ENCODE peak calls at places on chromosome 1, in eight cellular contexts. J, H, G, D, S, F, Y and W are unnamed samples. For H3K4me1, the result is how much of the 10 kb centered on the place peaks cover.

GRCh38 chr1:10065344-10065685 is 32.6 kb downstream of the UBE4B start:
- DNase-seq in J (no peak), H (no peak), G (no peak), D (peak), S (no peak), F (no peak), Y (no peak), W (no peak)

GRCh38 chr1:228148196-228148861 is 1.4 kb upstream of the GJC2 start:
- DNase-seq in J (peak), H (no peak), G (no peak), D (peak), S (no peak), F (no peak), Y (no peak), W (no peak)

GRCh38 chr1:41379741-41380130 is 18.5 kb downstream of the FOXO6 start:
- DNase-seq in J (no peak), H (no peak), G (no peak), D (no peak), S (no peak), F (no peak), Y (no peak), W (no peak)

GRCh38 chr1:43716559-43717281 is 9.4 kb downstream of the ST3GAL3 start:
- DNase-seq in J (no peak), H (no peak), G (no peak), D (no peak), S (no peak), F (no peak), Y (no peak), W (no peak)

GRCh38 chr1:2060535-2060934 is 10.3 kb downstream of the PRKCZ start:
- DNase-seq in J (no peak), H (no peak), G (no peak), D (no peak), S (no peak), F (no peak), Y (no peak), W (no peak)

GRCh38 chr1:234572966-234573365 is 37.0 kb downstream of the IRF2BP2 start:
- DNase-seq in J (no peak), H (no peak), G (no peak), D (no peak), S (no peak), F (no peak), Y (no peak), W (no peak)

GRCh38 chr1:234309243-234309597 is 64.0 kb upstream of the COA6 start:
- DNase-seq in J (no peak), H (no peak), G (no peak), D (no peak), S (no peak), F (no peak), Y (no peak), W (no peak)

GRCh38 chr1:246647113-246647512 is 77.1 kb upstream of the SCCPDH start:
- DNase-seq in J (no peak), H (no peak), G (no peak), D (peak), S (peak), F (no peak), Y (no peak), W (no peak)

GRCh38 chr1:180040034-180040433 is 85.4 kb downstream of the CEP350 start:
- DNase-seq in J (no peak), H (no peak), G (no peak), D (peak), S (no peak), F (no peak), Y (no peak), W (no peak)

GRCh38 chr1:234942869-234943501 is 185.7 kb downstream of the TOMM20 start:
- DNase-seq in J (no peak), H (no peak), G (no peak), D (no peak), S (no peak), F (no peak), Y (no peak), W (no peak)

GRCh38 chr1:204212715-204213114 is 1.1 kb downstream of the GOLT1A start:
- DNase-seq in J (no peak), H (no peak), G (no peak), D (no peak), S (no peak), F (no peak), Y (no peak), W (no peak)

GRCh38 chr1:180184041-180184440 is 29.4 kb downstream of the QSOX1 start:
- DNase-seq in J (no peak), H (no peak), G (no peak), D (no peak), S (no peak), F (peak), Y (no peak), W (no peak)

GRCh38 chr1:44031900-44032817 is 897 bp upstream of the SLC6A9 start:
- DNase-seq in J (no peak), H (peak), G (no peak), D (no peak), S (no peak), F (no peak), Y (no peak), W (peak)

GRCh38 chr1:12598914-12599463 is 19.0 kb downstream of the DHRS3 start:
- DNase-seq in J (no peak), H (no peak), G (no peak), D (no peak), S (no peak), F (no peak), Y (no peak), W (no peak)
- H3K4me1 ChIP-seq in J (under half), H (half or more), G (under half), D (under half), S (under half), F (under half), Y (under half), W (half or more)

GRCh38 chr1:70142120-70142519 is 63.3 kb downstream of the LRRC40 start:
- DNase-seq in J (no peak), H (no peak), G (no peak), D (peak), S (no peak), F (no peak), Y (no peak), W (no peak)

GRCh38 chr1:70143052-70143659 is 62.2 kb downstream of the LRRC40 start:
- DNase-seq in J (no peak), H (no peak), G (no peak), D (peak), S (no peak), F (no peak), Y (no peak), W (no peak)

GRCh38 chr1:70140894-70141293 is 64.5 kb downstream of the LRRC40 start:
- DNase-seq in J (no peak), H (no peak), G (no peak), D (peak), S (no peak), F (no peak), Y (no peak), W (no peak)

GRCh38 chr1:70150444-70150843 is 54.9 kb downstream of the LRRC40 start:
- DNase-seq in J (no peak), H (no peak), G (no peak), D (no peak), S (no peak), F (no peak), Y (no peak), W (no peak)

GRCh38 chr1:70146488-70146887 is 58.9 kb downstream of the LRRC40 start:
- DNase-seq in J (no peak), H (no peak), G (no peak), D (no peak), S (no peak), F (no peak), Y (no peak), W (no peak)
- H3K4me1 ChIP-seq in J (under half), H (under half), G (under half), D (under half), S (under half), F (under half), Y (under half), W (under half)

GRCh38 chr1:33377750-33378149 is 53.1 kb downstream of the PHC2 start:
- DNase-seq in J (no peak), H (no peak), G (no peak), D (no peak), S (no peak), F (no peak), Y (no peak), W (no peak)

GRCh38 chr1:33378976-33379375 is 51.9 kb downstream of the PHC2 start:
- DNase-seq in J (no peak), H (no peak), G (no peak), D (no peak), S (no peak), F (no peak), Y (no peak), W (peak)

GRCh38 chr1:33379631-33380354 is 51.1 kb downstream of the PHC2 start:
- DNase-seq in J (no peak), H (no peak), G (no peak), D (no peak), S (no peak), F (no peak), Y (no peak), W (peak)

GRCh38 chr1:33377013-33377412 is 53.9 kb downstream of the PHC2 start:
- DNase-seq in J (no peak), H (no peak), G (no peak), D (no peak), S (no peak), F (no peak), Y (no peak), W (no peak)

GRCh38 chr1:33378524-33378923 is 52.4 kb downstream of the PHC2 start:
- DNase-seq in J (no peak), H (no peak), G (no peak), D (no peak), S (no peak), F (no peak), Y (no peak), W (no peak)
- H3K4me1 ChIP-seq in J (under half), H (under half), G (under half), D (under half), S (under half), F (under half), Y (under half), W (under half)

DNA sequence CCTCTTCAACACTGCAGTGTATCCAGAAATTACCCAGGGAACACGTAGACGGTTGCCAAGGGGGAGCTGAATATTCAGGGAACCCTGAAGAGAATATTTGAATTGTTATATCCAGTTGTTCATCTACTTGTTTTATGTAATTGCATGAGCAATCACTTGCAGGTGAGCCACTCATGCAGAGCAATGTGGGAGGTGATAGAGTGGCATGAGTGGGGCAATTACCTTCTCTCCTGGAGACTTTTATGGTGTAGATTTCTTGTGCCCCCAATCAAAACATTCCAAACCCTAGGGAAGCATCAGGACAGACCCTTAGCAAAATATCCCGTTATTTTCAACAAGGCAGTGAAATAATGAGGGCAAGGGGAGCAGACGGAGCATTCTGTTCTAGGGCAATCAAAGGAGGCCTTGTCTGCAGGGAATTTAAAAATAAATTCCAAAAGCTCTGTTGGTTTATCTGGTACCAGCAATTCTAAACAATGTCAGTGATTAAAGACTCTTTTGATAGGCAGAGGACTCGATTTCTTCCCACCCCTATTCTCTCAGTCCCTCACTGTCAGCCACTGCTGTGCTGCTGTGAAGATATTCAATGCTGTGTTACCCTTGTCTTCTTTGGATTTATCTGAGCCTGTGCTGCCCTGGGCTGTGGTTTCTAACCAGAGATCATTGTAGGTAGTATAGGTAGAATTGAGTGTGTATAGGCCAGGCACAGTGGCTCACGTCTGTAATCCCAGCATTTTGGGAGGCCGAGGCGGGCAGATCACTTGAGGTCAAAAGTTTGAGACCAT is 180.2 kb upstream of the MAP1LC3C start:
- DNase-seq in J (no peak), H (no peak), G (no peak), D (no peak), S (no peak), F (no peak), Y (no peak), W (no peak)
- H3K4me1 ChIP-seq in J (under half), H (under half), G (under half), D (under half), S (under half), F (under half), Y (under half), W (under half)

DNA sequence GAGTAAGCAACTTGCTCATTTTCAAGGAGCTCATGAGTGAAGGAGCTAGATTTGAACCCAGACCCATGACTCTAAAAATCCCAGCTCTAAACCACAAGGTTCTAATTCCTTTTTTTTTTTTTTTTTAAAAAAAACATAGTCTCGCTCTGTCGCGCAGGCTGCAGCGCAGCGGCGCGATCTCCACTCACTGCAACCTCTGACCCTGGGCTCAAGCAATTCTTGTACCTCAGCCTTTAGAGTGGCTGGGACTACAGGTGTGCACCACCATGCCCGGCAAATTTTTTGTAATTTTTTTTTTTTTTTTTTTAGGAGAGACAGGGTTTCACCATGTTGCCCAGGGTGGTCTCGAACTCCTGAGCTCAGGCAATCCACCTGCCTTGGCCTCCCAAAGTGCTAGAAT is 13.8 kb downstream of the SRSF4 start:
- DNase-seq in J (no peak), H (no peak), G (no peak), D (no peak), S (no peak), F (no peak), Y (no peak), W (no peak)
- H3K4me1 ChIP-seq in J (under half), H (under half), G (half or more), D (under half), S (under half), F (under half), Y (under half), W (half or more)

GRCh38 chr1:8460132-8460544 is 142.2 kb downstream of the SLC45A1 start:
- DNase-seq in J (no peak), H (no peak), G (no peak), D (no peak), S (no peak), F (no peak), Y (no peak), W (peak)

GRCh38 chr1:8461341-8462110 is 143.6 kb downstream of the SLC45A1 start:
- DNase-seq in J (no peak), H (no peak), G (no peak), D (no peak), S (no peak), F (no peak), Y (peak), W (no peak)

GRCh38 chr1:8462298-8462946 is 144.5 kb downstream of the SLC45A1 start:
- DNase-seq in J (no peak), H (no peak), G (no peak), D (no peak), S (peak), F (no peak), Y (no peak), W (peak)

GRCh38 chr1:8458607-8459006 is 140.7 kb downstream of the SLC45A1 start:
- DNase-seq in J (no peak), H (no peak), G (no peak), D (no peak), S (no peak), F (no peak), Y (peak), W (no peak)

DNA sequence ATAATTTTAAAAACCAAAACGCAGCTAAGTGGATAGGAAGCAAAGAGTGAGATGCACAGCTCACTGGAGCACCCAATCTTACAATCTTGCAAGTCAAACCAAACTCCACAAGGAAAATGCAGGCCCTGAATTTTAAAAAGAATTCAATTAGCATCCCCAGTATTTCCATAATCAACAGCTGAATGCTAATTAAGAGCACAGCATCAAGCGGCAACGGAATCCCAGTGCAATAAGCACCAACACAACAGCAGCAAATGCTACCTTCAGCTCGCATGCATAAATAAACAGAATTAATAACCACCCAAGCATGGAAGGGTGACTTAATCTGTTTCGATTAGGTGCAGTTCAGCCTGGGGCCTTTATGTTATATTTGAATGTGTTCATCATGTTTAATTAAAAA is 142.9 kb downstream of the SLC45A1 start:
- DNase-seq in J (no peak), H (no peak), G (no peak), D (no peak), S (no peak), F (no peak), Y (no peak), W (no peak)
- H3K4me1 ChIP-seq in J (under half), H (half or more), G (under half), D (under half), S (under half), F (under half), Y (half or more), W (half or more)

DNA sequence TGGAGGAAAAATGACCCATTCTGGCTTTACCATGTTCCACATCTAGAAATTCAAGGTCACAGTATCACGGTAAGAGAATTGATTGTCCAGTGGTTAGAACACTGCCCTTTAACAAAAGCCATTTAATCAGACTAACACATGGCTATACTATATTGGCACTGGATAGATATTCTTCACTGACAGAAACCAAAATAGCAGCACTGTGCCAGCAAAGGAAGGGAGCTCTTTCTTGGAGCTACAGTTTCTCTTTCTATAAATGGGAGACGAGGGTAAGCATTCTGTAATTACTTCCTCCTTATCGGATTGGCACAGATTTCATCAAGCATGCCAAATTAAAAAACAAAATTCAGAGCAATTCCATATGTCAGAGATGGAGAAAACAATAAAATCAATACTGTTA is 115.7 kb upstream of the CACYBP start:
- DNase-seq in J (no peak), H (no peak), G (no peak), D (no peak), S (no peak), F (no peak), Y (no peak), W (no peak)
- H3K4me1 ChIP-seq in J (under half), H (under half), G (under half), D (under half), S (under half), F (under half), Y (under half), W (under half)

GRCh38 chr1:162676087-162676486 is 43.8 kb downstream of the DDR2 start:
- DNase-seq in J (peak), H (no peak), G (no peak), D (peak), S (peak), F (no peak), Y (no peak), W (no peak)

GRCh38 chr1:162678439-162678838 is 46.2 kb downstream of the DDR2 start:
- DNase-seq in J (peak), H (no peak), G (no peak), D (peak), S (peak), F (no peak), Y (no peak), W (peak)

GRCh38 chr1:162679298-162679697 is 47.0 kb downstream of the DDR2 start:
- DNase-seq in J (no peak), H (no peak), G (no peak), D (no peak), S (no peak), F (no peak), Y (no peak), W (no peak)

GRCh38 chr1:162676767-162677166 is 44.5 kb downstream of the DDR2 start:
- DNase-seq in J (peak), H (no peak), G (no peak), D (peak), S (peak), F (no peak), Y (no peak), W (no peak)

DNA sequence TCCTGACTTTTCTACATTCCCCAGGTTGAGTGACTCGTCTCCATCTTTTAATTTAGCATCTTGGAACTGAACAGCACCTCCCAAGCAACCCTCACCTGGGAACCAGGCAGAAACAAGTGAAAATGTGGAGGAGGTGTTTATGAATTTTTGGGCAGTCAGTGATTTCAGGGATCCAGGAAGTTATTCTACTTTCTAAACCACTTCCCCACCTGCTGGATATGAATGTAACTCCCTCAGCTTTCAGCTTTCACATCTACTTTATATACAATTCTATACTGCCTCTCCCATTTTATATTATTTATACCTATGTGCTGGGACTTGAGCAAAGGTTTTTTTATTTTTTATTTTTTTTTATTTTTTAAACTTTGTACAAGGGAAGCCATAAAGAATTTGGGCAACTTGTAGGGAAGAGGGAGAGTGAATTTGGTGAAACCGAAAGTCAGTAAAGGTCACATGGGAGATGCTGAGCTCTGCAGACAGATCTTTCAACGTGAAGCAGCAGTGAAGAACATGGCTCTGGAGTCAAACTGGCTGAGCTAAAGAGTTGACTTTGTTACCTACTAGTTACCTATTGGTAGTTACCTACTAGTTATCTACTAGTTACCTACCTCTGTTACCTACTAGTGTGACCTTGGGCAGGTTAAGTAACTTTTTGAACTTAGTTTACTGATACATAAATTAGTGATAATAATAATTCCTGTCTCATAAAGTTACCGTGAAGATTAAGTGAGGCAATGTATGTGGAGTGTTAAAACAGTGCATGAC is 45.5 kb downstream of the DDR2 start:
- DNase-seq in J (no peak), H (no peak), G (no peak), D (no peak), S (no peak), F (no peak), Y (no peak), W (no peak)
- H3K4me1 ChIP-seq in J (under half), H (under half), G (under half), D (under half), S (under half), F (under half), Y (under half), W (under half)